ENCODE peak calls at places on chromosomes 2 and 18, in nine cellular contexts. U is SJSA1; A is effector memory CD4-positive, alpha-beta T cell; S is fibroblast of lung; R is psoas muscle; B is CD4-positive, alpha-beta memory T cell; E is neural progenitor cell; P is K562; F is GM23248. O is an unnamed sample. For H3K9me3, the result is how much of the 10 kb centered on the place peaks cover.

GRCh38 chr2:88350262-88350640 is 102.2 kb downstream of the FOXI3 start:
- DNase-seq in U (no peak), A (no peak), S (no peak), R (no peak), B (no peak), E (peak), P (no peak), F (no peak), O (no peak)

GRCh38 chr2:146982393-146982846 is 862.4 kb upstream of the ACVR2A start:
- DNase-seq in U (no peak), A (no peak), S (peak), R (peak), B (no peak), E (no peak), P (no peak), F (peak), O (peak)

GRCh38 chr18:63155169-63155852 is 164.3 kb downstream of the BCL2 start:
- DNase-seq in U (no peak), A (peak), S (no peak), R (peak), B (peak), E (peak), P (peak), F (no peak), O (no peak)

GRCh38 chr2:166090900-166091299 is 36.9 kb downstream of the SCN1A start:
- DNase-seq in U (no peak), A (no peak), S (peak), R (no peak), B (no peak), E (no peak), P (no peak), F (no peak), O (no peak)

GRCh38 chr2:122478108-122478507 is 722.7 kb downstream of the TSN start:
- DNase-seq in U (no peak), A (no peak), S (no peak), R (no peak), B (no peak), E (no peak), P (no peak), F (peak), O (no peak)

GRCh38 chr2:138665932-138666331 is 114.3 kb downstream of the NXPH2 start:
- DNase-seq in U (no peak), A (no peak), S (peak), R (no peak), B (no peak), E (no peak), P (no peak), F (no peak), O (no peak)

GRCh38 chr18:26458526-26459232 is 89.7 kb downstream of the KCTD1 start:
- DNase-seq in U (no peak), A (no peak), S (peak), R (no peak), B (no peak), E (no peak), P (no peak), F (peak), O (no peak)

GRCh38 chr2:42770288-42771131 is 6.6 kb upstream of the OXER1 start:
- DNase-seq in U (no peak), A (no peak), S (peak), R (no peak), B (no peak), E (peak), P (peak), F (peak), O (no peak)

GRCh38 chr18:3593381-3593903 is 143.5 kb downstream of the TGIF1 start:
- DNase-seq in U (peak), A (no peak), S (peak), R (no peak), B (no peak), E (peak), P (peak), F (peak), O (no peak)

GRCh38 chr2:206920936-206921335 is 18.4 kb upstream of the CPO start:
- DNase-seq in U (no peak), A (no peak), S (no peak), R (no peak), B (no peak), E (no peak), P (no peak), F (peak), O (no peak)

GRCh38 chr18:66548747-66549146 is 55.1 kb downstream of the CDH19 start:
- DNase-seq in U (no peak), A (no peak), S (no peak), R (no peak), B (no peak), E (peak), P (no peak), F (no peak), O (no peak)

GRCh38 chr2:191128911-191129304 is 21.9 kb downstream of the STAT4 start:
- DNase-seq in U (no peak), A (no peak), S (no peak), R (no peak), B (no peak), E (no peak), P (no peak), F (no peak), O (no peak)

GRCh38 chr18:3596324-3597158 is 146.6 kb downstream of the TGIF1 start:
- DNase-seq in U (peak), A (no peak), S (peak), R (peak), B (peak), E (peak), P (peak), F (no peak), O (no peak)

GRCh38 chr2:2762898-2763287 is 431.8 kb upstream of the MYT1L start:
- DNase-seq in U (no peak), A (no peak), S (no peak), R (no peak), B (no peak), E (no peak), P (no peak), F (no peak), O (no peak)

GRCh38 chr2:108612514-108613183 is 78.4 kb downstream of the LIMS1 start:
- DNase-seq in U (no peak), A (peak), S (no peak), R (no peak), B (peak), E (no peak), P (peak), F (no peak), O (no peak)

DNA sequence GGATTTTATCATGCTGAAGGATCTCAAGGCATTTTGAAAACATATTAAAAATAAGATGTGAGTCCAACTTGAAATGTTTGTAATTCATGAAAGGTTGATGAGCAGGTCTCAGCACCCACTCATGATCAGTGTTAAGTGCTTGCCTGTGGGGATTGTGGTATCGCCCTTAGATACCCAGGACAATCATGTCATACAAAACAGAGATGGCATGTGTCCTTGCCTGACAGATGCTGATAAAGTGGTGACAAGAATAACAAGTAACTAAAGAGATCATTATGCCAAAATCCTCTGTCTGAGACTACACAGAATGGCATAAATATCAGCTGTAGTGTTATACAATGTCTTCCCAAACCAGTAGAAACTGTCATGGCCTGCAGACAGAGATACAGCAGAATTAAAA is 930.3 kb downstream of the SUCLG1 start:
- DNase-seq in U (no peak), A (no peak), S (no peak), R (no peak), B (no peak), E (no peak), P (no peak), F (no peak), O (no peak)
- H3K9me3 ChIP-seq in U (under half), A (under half), S (under half), R (under half), B (under half), E (under half), P (under half), F (under half), O (under half)

DNA sequence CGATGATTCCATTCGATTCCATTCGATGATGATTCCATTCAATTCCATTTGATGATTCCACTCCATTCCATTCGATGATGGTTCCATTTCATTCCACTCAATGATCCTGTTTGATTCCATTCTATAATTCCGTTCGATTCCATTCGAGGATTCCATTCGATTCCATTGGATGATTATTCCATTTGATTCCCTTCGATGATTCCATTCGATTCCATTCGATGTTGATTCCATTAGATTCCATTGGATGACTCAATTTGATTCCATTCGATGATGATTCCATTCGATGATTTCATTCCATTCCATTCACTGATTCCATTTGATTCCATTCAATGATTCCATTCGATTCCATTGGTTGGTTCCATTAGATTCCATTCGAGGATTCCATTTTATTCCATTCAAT is 1084.4 kb downstream of the RPIA start:
- DNase-seq in U (no peak), A (no peak), S (no peak), R (no peak), B (no peak), E (no peak), P (no peak), F (no peak), O (no peak)
- H3K9me3 ChIP-seq in U (under half), A (under half), S (under half), R (half or more), B (under half), E (half or more), P (under half), F (under half), O (under half)

GRCh38 chr18:35311506-35311905 is 21.5 kb upstream of the ZSCAN30 start:
- DNase-seq in U (no peak), A (no peak), S (peak), R (no peak), B (no peak), E (no peak), P (no peak), F (peak), O (no peak)

GRCh38 chr18:35303610-35304009 is 13.6 kb upstream of the ZSCAN30 start:
- DNase-seq in U (no peak), A (no peak), S (no peak), R (no peak), B (no peak), E (no peak), P (no peak), F (no peak), O (no peak)

GRCh38 chr18:35306588-35307250 is 16.7 kb upstream of the ZSCAN30 start:
- DNase-seq in U (no peak), A (no peak), S (no peak), R (no peak), B (no peak), E (no peak), P (no peak), F (no peak), O (no peak)
- H3K9me3 ChIP-seq in U (half or more), A (half or more), S (under half), R (half or more), B (half or more), E (half or more), P (under half), F (under half), O (under half)

GRCh38 chr2:187155472-187155871 is 292.6 kb downstream of the CALCRL start:
- DNase-seq in U (no peak), A (no peak), S (no peak), R (no peak), B (no peak), E (no peak), P (no peak), F (peak), O (no peak)
- H3K9me3 ChIP-seq in U (under half), A (under half), S (under half), R (under half), B (under half), E (under half), P (under half), F (under half), O (under half)

GRCh38 chr2:237766334-237766733 is 32.2 kb upstream of the RBM44 start:
- DNase-seq in U (no peak), A (no peak), S (peak), R (no peak), B (no peak), E (no peak), P (no peak), F (peak), O (no peak)
- H3K9me3 ChIP-seq in U (under half), A (under half), S (under half), R (under half), B (under half), E (under half), P (under half), F (under half), O (under half)

GRCh38 chr18:64233855-64234254 is 85.0 kb upstream of the LINC00305 start:
- DNase-seq in U (no peak), A (no peak), S (no peak), R (no peak), B (no peak), E (no peak), P (no peak), F (no peak), O (no peak)
- H3K9me3 ChIP-seq in U (under half), A (under half), S (under half), R (under half), B (under half), E (under half), P (under half), F (under half), O (under half)

GRCh38 chr2:237657063-237657462 is 29.7 kb downstream of the LRRFIP1 start:
- DNase-seq in U (no peak), A (no peak), S (no peak), R (no peak), B (no peak), E (no peak), P (no peak), F (no peak), O (no peak)
- H3K9me3 ChIP-seq in U (under half), A (under half), S (under half), R (under half), B (under half), E (under half), P (under half), F (under half), O (under half)

GRCh38 chr2:77831878-77832277 is 309.7 kb upstream of the LRRTM4 start:
- DNase-seq in U (no peak), A (no peak), S (no peak), R (no peak), B (no peak), E (no peak), P (no peak), F (no peak), O (no peak)

GRCh38 chr2:77839102-77839501 is 316.9 kb upstream of the LRRTM4 start:
- DNase-seq in U (no peak), A (no peak), S (no peak), R (no peak), B (no peak), E (no peak), P (no peak), F (no peak), O (no peak)

GRCh38 chr2:77831068-77831467 is 308.9 kb upstream of the LRRTM4 start:
- DNase-seq in U (no peak), A (no peak), S (no peak), R (no peak), B (no peak), E (no peak), P (no peak), F (no peak), O (no peak)

GRCh38 chr2:77831471-77831870 is 309.3 kb upstream of the LRRTM4 start:
- DNase-seq in U (no peak), A (no peak), S (no peak), R (no peak), B (no peak), E (no peak), P (no peak), F (no peak), O (no peak)

GRCh38 chr2:77834360-77835002 is 312.3 kb upstream of the LRRTM4 start:
- DNase-seq in U (no peak), A (no peak), S (no peak), R (no peak), B (no peak), E (peak), P (no peak), F (no peak), O (no peak)
- H3K9me3 ChIP-seq in U (under half), A (under half), S (under half), R (under half), B (under half), E (under half), P (under half), F (under half), O (under half)

DNA sequence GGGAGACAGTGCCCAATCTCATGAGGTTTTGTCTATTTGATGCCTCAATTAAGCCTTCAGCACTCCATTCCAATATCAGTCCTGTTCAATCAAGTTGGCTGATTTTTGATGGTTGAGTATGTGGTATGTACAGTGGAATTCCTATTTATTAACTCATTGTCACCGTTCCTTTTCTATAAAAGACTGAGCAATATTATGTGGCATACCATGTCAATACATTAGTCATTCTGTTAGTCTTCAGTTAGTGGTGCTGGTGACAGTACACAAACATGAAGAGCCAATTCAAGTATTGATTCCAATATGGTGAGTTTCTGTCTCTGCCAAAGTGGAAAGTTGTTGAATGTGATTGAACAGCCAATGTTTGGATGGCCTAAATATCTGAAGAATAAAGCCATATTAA is 1343.9 kb downstream of the SUCLG1 start:
- DNase-seq in U (no peak), A (no peak), S (no peak), R (no peak), B (no peak), E (no peak), P (no peak), F (no peak), O (no peak)
- H3K9me3 ChIP-seq in U (under half), A (under half), S (under half), R (under half), B (under half), E (under half), P (under half), F (under half), O (under half)

O was measured in AG04450.